ENCODE peak calls at places on chromosomes 12 and 14, in four cellular contexts. C, L, W and E are unnamed samples.

GRCh38 chr14:57478050-57478449 is 15.6 kb downstream of the CCDC198 start:
- DNase-seq in C (no peak), L (no peak), W (no peak), E (no peak)

GRCh38 chr14:54730156-54730961 is 163.4 kb downstream of the SAMD4A start:
- DNase-seq in C (peak; percentile 94), L (no peak), W (no peak), E (peak; percentile 19)

GRCh38 chr14:104395941-104396681 is 183.5 kb upstream of the C14orf180 start:
- DNase-seq in C (no peak), L (no peak), W (no peak), E (no peak)

GRCh38 chr12:117293510-117293909 is 67.9 kb downstream of the NOS1 start:
- DNase-seq in C (no peak), L (no peak), W (no peak), E (no peak)

GRCh38 chr12:116774020-116774419 is 35.9 kb downstream of the RNFT2 start:
- DNase-seq in C (no peak), L (no peak), W (no peak), E (no peak)

GRCh38 chr12:100976735-100977134 is 182.2 kb downstream of the ANO4 start:
- DNase-seq in C (no peak), L (no peak), W (no peak), E (no peak)

GRCh38 chr14:45807187-45807586 is 554.2 kb upstream of the MIS18BP1 start:
- DNase-seq in C (no peak), L (no peak), W (no peak), E (no peak)

GRCh38 chr12:114665411-114666181 is 18.4 kb downstream of the TBX3 start:
- DNase-seq in C (no peak), L (no peak), W (no peak), E (no peak)

GRCh38 chr12:3728686-3729085 is 24.2 kb downstream of the CRACR2A start:
- DNase-seq in C (no peak), L (no peak), W (no peak), E (no peak)

GRCh38 chr12:45284096-45284901 is 68.4 kb downstream of the ANO6 start:
- DNase-seq in C (no peak), L (peak; percentile 31), W (no peak), E (no peak)

GRCh38 chr14:85531141-85531593 is 1.2 kb downstream of the FLRT2 start:
- DNase-seq in C (no peak), L (no peak), W (no peak), E (peak; percentile 5)

GRCh38 chr12:19120795-19121194 is 8.7 kb upstream of the PLEKHA5 start:
- DNase-seq in C (no peak), L (no peak), W (no peak), E (no peak)
- TF ChIP-seq FOXM1 in C (no peak), L (no peak), W (no peak), E (no peak)

GRCh38 chr14:68911594-68912227 is 67.4 kb downstream of the ACTN1 start:
- DNase-seq in C (no peak), L (peak; percentile 74), W (peak; percentile 88), E (peak; percentile 92)
- H3K4me1 ChIP-seq in C (no peaks in the 10 kb centered on the region), L (peaks cover 13% of the 10 kb centered on the region), W (no peaks in the 10 kb centered on the region), E (no peaks in the 10 kb centered on the region)

DNA sequence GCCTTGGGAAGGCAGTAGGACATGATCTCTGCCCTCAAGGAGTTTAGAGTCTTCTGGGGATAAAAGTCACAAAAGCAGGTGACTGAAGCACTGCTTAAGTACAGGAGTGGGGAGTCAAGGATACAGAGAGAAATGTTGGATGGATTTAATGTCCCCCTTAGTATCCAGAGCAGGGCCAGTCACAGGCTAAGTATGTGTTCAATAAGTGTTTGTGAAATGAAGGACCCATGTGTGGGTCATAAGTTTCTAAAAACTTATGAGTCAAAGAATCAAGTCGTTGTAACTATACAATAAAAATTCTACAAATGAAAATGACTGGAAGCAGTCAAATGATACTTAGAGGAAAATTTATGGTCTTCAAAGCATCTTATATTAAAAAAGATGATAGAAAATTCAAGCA is 25.1 kb downstream of the KRT80 start:
- DNase-seq in C (no peak), L (no peak), W (no peak), E (no peak)
- TF ChIP-seq FOXM1 in C (no peak), L (no peak), W (no peak), E (no peak)

DNA sequence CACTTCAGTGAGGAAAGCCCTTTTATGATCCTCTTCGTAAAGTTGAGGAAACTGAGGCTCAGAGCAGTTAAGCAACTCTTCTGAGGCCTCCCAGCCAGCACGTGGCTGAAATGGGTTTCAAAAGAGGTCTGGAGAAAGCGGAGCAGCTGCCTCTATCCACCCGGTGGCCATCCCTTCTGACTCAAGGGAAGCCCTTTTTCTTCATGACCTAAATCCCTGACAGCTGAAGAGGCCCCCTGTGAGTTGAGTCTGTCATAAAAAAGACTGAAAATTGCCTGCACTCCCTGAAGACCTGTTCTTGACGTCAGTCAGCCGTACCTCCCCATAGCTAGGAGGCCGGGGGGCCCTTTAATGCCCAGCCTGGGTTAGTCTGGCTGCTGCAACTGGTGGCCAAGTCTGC is 10.7 kb downstream of the CMKLR1 start:
- DNase-seq in C (no peak), L (no peak), W (no peak), E (no peak)
- H3K4me1 ChIP-seq in C (peaks cover 28% of the 10 kb centered on the region), L (no peaks in the 10 kb centered on the region), W (peaks cover 8% of the 10 kb centered on the region), E (peaks cover 33% of the 10 kb centered on the region)

DNA sequence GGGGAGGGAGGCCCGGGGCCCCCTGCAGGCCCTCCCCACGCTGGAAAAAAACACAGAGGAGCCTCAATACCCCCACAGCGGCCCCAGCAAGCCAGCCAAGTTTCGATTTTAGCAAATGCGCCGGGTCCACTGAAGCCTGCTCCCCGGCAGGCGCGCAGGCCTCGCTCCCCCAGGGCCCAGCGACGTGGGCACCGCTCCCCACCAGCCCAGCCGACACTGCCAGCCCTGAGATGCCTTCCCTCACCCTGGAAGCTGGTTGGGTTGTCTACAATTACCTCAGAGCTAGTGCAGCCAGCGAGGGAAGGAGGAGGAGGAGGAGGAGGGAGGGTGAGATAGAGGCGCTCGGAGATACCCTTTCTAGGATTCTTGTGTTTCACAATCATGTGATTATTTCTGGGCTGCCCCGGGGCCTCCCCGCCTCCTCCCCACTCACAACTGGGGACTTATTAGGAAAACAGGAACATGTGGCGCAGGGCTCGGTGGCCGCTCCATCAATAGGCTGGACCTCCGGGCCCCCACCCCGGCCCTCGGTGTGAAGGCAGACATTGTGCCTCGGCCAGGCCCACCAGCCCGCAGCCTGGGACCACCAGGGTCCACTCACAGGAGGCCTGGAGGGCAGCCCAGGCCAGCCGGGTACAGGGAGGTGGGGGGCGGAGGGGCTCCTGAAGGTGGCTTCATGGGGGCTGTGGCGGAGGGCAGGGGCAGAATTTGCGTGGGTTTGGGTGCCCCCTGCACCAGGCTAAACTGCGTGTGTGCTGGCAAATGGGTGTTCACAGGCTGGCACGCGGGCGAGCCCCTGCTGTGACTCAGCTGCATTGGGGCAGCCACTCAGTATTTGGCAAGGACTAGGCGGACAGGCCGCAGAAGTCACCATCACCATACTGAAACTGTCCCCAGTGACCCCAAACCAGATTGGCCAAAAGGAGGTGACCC is 109.9 kb downstream of the NCOR2 start:
- DNase-seq in C (no peak), L (no peak), W (no peak), E (no peak)
- TF ChIP-seq FOXM1 in C (peak; percentile 34), L (no peak), W (no peak), E (no peak)

GRCh38 chr12:132592261-132592970 is 18.0 kb downstream of the LRCOL1 start:
- DNase-seq in C (no peak), L (no peak), W (no peak), E (no peak)

GRCh38 chr12:132593521-132593920 is 16.9 kb downstream of the LRCOL1 start:
- DNase-seq in C (no peak), L (no peak), W (no peak), E (peak; percentile 75)

GRCh38 chr12:132593938-132594358 is 16.4 kb downstream of the LRCOL1 start:
- DNase-seq in C (no peak), L (peak; percentile 96), W (peak; percentile 91), E (peak; percentile 93)

GRCh38 chr12:132591107-132591935 is 19.1 kb downstream of the LRCOL1 start:
- DNase-seq in C (no peak), L (no peak), W (no peak), E (no peak)

GRCh38 chr12:132593071-132593470 is 17.3 kb downstream of the LRCOL1 start:
- DNase-seq in C (no peak), L (no peak), W (no peak), E (no peak)
- H3K4me1 ChIP-seq in C (no peaks in the 10 kb centered on the region), L (peaks cover 13% of the 10 kb centered on the region), W (no peaks in the 10 kb centered on the region), E (peaks cover 7% of the 10 kb centered on the region)

DNA sequence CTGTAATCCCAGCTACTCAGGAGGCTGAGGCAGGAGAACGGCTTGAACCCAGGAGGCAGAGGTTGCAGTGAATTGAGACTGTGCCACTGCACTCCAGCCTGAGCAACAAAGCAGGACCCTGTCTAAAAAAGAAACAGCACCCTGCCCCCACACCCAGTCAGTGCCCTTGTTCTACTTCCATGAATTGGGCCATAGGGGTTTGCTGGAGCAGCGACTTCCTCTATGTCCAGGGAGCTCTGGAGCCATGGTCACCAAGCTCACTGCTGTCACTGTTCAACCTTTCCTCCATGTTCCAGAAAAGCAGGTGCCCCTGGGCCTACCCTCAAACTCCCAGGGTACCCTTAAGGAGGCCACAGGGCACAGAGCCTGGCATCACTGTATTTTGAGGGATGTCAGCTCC is 116.8 kb downstream of the RIN3 start:
- DNase-seq in C (no peak), L (no peak), W (no peak), E (no peak)
- TF ChIP-seq FOXM1 in C (no peak), L (no peak), W (no peak), E (no peak)